ENCODE peak calls at places on chromosome 4, in seven cellular contexts. One of them, this sample, is unnamed.

GRCh38 chr4:132863619-132864018 is 285.5 kb upstream of the PCDH10 start:
- DNase-seq in stimulated activated CD4-positive, alpha-beta T cell treated with anti-CD3 and anti-CD28 coated beads, Interleukin-1b, Interleukin-23, amount 100 ng/mL, for 24 hours: no peak
- DNase-seq in caudate nucleus: no peak
- DNase-seq in progenitor cell of endocrine pancreas: no peak
- DNase-seq in WTC11: no peak
- DNase-seq in A549: no peak
- DNase-seq in uterus: no peak
- DNase-seq in this sample: no peak

GRCh38 chr4:38324861-38325451 is 339.0 kb upstream of the KLF3 start:
- DNase-seq in stimulated activated CD4-positive, alpha-beta T cell treated with anti-CD3 and anti-CD28 coated beads, Interleukin-1b, Interleukin-23, amount 100 ng/mL, for 24 hours: no peak
- DNase-seq in caudate nucleus: no peak
- DNase-seq in progenitor cell of endocrine pancreas: no peak
- DNase-seq in WTC11: no peak
- DNase-seq in A549: no peak
- DNase-seq in uterus: no peak
- DNase-seq in this sample: no peak

GRCh38 chr4:163816494-163816893 is 322.0 kb downstream of the TMA16 start:
- DNase-seq in stimulated activated CD4-positive, alpha-beta T cell treated with anti-CD3 and anti-CD28 coated beads, Interleukin-1b, Interleukin-23, amount 100 ng/mL, for 24 hours: no peak
- DNase-seq in caudate nucleus: no peak
- DNase-seq in progenitor cell of endocrine pancreas: no peak
- DNase-seq in WTC11: no peak
- DNase-seq in A549: no peak
- DNase-seq in uterus: no peak
- DNase-seq in this sample: no peak

GRCh38 chr4:14254252-14254651 is 626.7 kb upstream of the BOD1L1 start:
- DNase-seq in stimulated activated CD4-positive, alpha-beta T cell treated with anti-CD3 and anti-CD28 coated beads, Interleukin-1b, Interleukin-23, amount 100 ng/mL, for 24 hours: no peak
- DNase-seq in caudate nucleus: peak; percentile 1
- DNase-seq in progenitor cell of endocrine pancreas: peak; percentile 10
- DNase-seq in WTC11: peak; percentile 60
- DNase-seq in A549: peak; percentile 11
- DNase-seq in uterus: no peak
- DNase-seq in this sample: peak; percentile 49

GRCh38 chr4:108345862-108346530 is 177.3 kb upstream of the LEF1 start:
- DNase-seq in stimulated activated CD4-positive, alpha-beta T cell treated with anti-CD3 and anti-CD28 coated beads, Interleukin-1b, Interleukin-23, amount 100 ng/mL, for 24 hours: no peak
- DNase-seq in caudate nucleus: no peak
- DNase-seq in progenitor cell of endocrine pancreas: no peak
- DNase-seq in WTC11: no peak
- DNase-seq in A549: no peak
- DNase-seq in uterus: no peak
- DNase-seq in this sample: no peak

GRCh38 chr4:80006935-80007744 is 65.9 kb downstream of the ANTXR2 start:
- DNase-seq in stimulated activated CD4-positive, alpha-beta T cell treated with anti-CD3 and anti-CD28 coated beads, Interleukin-1b, Interleukin-23, amount 100 ng/mL, for 24 hours: no peak
- DNase-seq in caudate nucleus: no peak
- DNase-seq in progenitor cell of endocrine pancreas: no peak
- DNase-seq in WTC11: no peak
- DNase-seq in A549: no peak
- DNase-seq in uterus: no peak
- DNase-seq in this sample: no peak

GRCh38 chr4:15339732-15340131 is 88.1 kb upstream of the C1QTNF7 start:
- DNase-seq in stimulated activated CD4-positive, alpha-beta T cell treated with anti-CD3 and anti-CD28 coated beads, Interleukin-1b, Interleukin-23, amount 100 ng/mL, for 24 hours: no peak
- DNase-seq in caudate nucleus: no peak
- DNase-seq in progenitor cell of endocrine pancreas: no peak
- DNase-seq in WTC11: no peak
- DNase-seq in A549: no peak
- DNase-seq in uterus: no peak
- DNase-seq in this sample: no peak

GRCh38 chr4:79395883-79396282 is 12.1 kb downstream of the GK2 start:
- DNase-seq in stimulated activated CD4-positive, alpha-beta T cell treated with anti-CD3 and anti-CD28 coated beads, Interleukin-1b, Interleukin-23, amount 100 ng/mL, for 24 hours: no peak
- DNase-seq in caudate nucleus: no peak
- DNase-seq in progenitor cell of endocrine pancreas: no peak
- DNase-seq in WTC11: no peak
- DNase-seq in A549: no peak
- DNase-seq in uterus: no peak
- DNase-seq in this sample: no peak

GRCh38 chr4:26860922-26861433 is 337 bp downstream of the STIM2 start:
- DNase-seq in stimulated activated CD4-positive, alpha-beta T cell treated with anti-CD3 and anti-CD28 coated beads, Interleukin-1b, Interleukin-23, amount 100 ng/mL, for 24 hours: no peak
- DNase-seq in caudate nucleus: no peak
- DNase-seq in progenitor cell of endocrine pancreas: peak; percentile 51
- DNase-seq in WTC11: peak; percentile 55
- DNase-seq in A549: peak; percentile 26
- DNase-seq in uterus: peak; percentile 53
- DNase-seq in this sample: peak; percentile 83

GRCh38 chr4:9898596-9899345 is 117.3 kb downstream of the DRD5 start:
- DNase-seq in stimulated activated CD4-positive, alpha-beta T cell treated with anti-CD3 and anti-CD28 coated beads, Interleukin-1b, Interleukin-23, amount 100 ng/mL, for 24 hours: no peak
- DNase-seq in caudate nucleus: no peak
- DNase-seq in progenitor cell of endocrine pancreas: peak; percentile 37
- DNase-seq in WTC11: peak; percentile 76
- DNase-seq in A549: peak; percentile 31
- DNase-seq in uterus: no peak
- DNase-seq in this sample: peak; percentile 77

GRCh38 chr4:13860126-13860525 is 232.6 kb upstream of the BOD1L1 start:
- DNase-seq in stimulated activated CD4-positive, alpha-beta T cell treated with anti-CD3 and anti-CD28 coated beads, Interleukin-1b, Interleukin-23, amount 100 ng/mL, for 24 hours: no peak
- DNase-seq in caudate nucleus: no peak
- DNase-seq in progenitor cell of endocrine pancreas: no peak
- DNase-seq in WTC11: peak; percentile 11
- DNase-seq in A549: no peak
- DNase-seq in uterus: no peak
- DNase-seq in this sample: no peak

GRCh38 chr4:165588534-165589310 is 209.9 kb downstream of the CPE start:
- DNase-seq in stimulated activated CD4-positive, alpha-beta T cell treated with anti-CD3 and anti-CD28 coated beads, Interleukin-1b, Interleukin-23, amount 100 ng/mL, for 24 hours: no peak
- DNase-seq in caudate nucleus: no peak
- DNase-seq in progenitor cell of endocrine pancreas: no peak
- DNase-seq in WTC11: no peak
- DNase-seq in A549: no peak
- DNase-seq in uterus: no peak
- DNase-seq in this sample: no peak

GRCh38 chr4:151991001-151991883 is 230.4 kb upstream of the GATB start:
- DNase-seq in stimulated activated CD4-positive, alpha-beta T cell treated with anti-CD3 and anti-CD28 coated beads, Interleukin-1b, Interleukin-23, amount 100 ng/mL, for 24 hours: no peak
- DNase-seq in caudate nucleus: no peak
- DNase-seq in progenitor cell of endocrine pancreas: no peak
- DNase-seq in WTC11: no peak
- DNase-seq in A549: no peak
- DNase-seq in uterus: no peak
- DNase-seq in this sample: no peak

GRCh38 chr4:139917896-139918295 is 236.1 kb downstream of the MAML3 start:
- DNase-seq in stimulated activated CD4-positive, alpha-beta T cell treated with anti-CD3 and anti-CD28 coated beads, Interleukin-1b, Interleukin-23, amount 100 ng/mL, for 24 hours: no peak
- DNase-seq in caudate nucleus: peak; percentile 67
- DNase-seq in progenitor cell of endocrine pancreas: no peak
- DNase-seq in WTC11: no peak
- DNase-seq in A549: no peak
- DNase-seq in uterus: no peak
- DNase-seq in this sample: no peak

GRCh38 chr4:6228158-6229067 is 28.1 kb upstream of the JAKMIP1 start:
- DNase-seq in stimulated activated CD4-positive, alpha-beta T cell treated with anti-CD3 and anti-CD28 coated beads, Interleukin-1b, Interleukin-23, amount 100 ng/mL, for 24 hours: no peak
- DNase-seq in caudate nucleus: no peak
- DNase-seq in progenitor cell of endocrine pancreas: no peak
- DNase-seq in WTC11: no peak
- DNase-seq in A549: no peak
- DNase-seq in uterus: no peak
- DNase-seq in this sample: no peak

GRCh38 chr4:156547891-156548290 is 423.7 kb downstream of the PDGFC start:
- DNase-seq in stimulated activated CD4-positive, alpha-beta T cell treated with anti-CD3 and anti-CD28 coated beads, Interleukin-1b, Interleukin-23, amount 100 ng/mL, for 24 hours: no peak
- DNase-seq in caudate nucleus: no peak
- DNase-seq in progenitor cell of endocrine pancreas: no peak
- DNase-seq in WTC11: no peak
- DNase-seq in A549: no peak
- DNase-seq in uterus: no peak
- DNase-seq in this sample: no peak

GRCh38 chr4:168541608-168541953 is 44.7 kb downstream of the PALLD start:
- DNase-seq in stimulated activated CD4-positive, alpha-beta T cell treated with anti-CD3 and anti-CD28 coated beads, Interleukin-1b, Interleukin-23, amount 100 ng/mL, for 24 hours: no peak
- DNase-seq in caudate nucleus: no peak
- DNase-seq in progenitor cell of endocrine pancreas: no peak
- DNase-seq in WTC11: no peak
- DNase-seq in A549: peak; percentile 75
- DNase-seq in uterus: no peak
- DNase-seq in this sample: no peak

GRCh38 chr4:39732728-39733127 is 34.8 kb downstream of the UBE2K start:
- DNase-seq in stimulated activated CD4-positive, alpha-beta T cell treated with anti-CD3 and anti-CD28 coated beads, Interleukin-1b, Interleukin-23, amount 100 ng/mL, for 24 hours: no peak
- DNase-seq in caudate nucleus: no peak
- DNase-seq in progenitor cell of endocrine pancreas: no peak
- DNase-seq in WTC11: no peak
- DNase-seq in A549: peak; percentile 12
- DNase-seq in uterus: no peak
- DNase-seq in this sample: no peak

GRCh38 chr4:169014581-169014980 is 4.5 kb upstream of the CBR4 start:
- DNase-seq in stimulated activated CD4-positive, alpha-beta T cell treated with anti-CD3 and anti-CD28 coated beads, Interleukin-1b, Interleukin-23, amount 100 ng/mL, for 24 hours: no peak
- DNase-seq in caudate nucleus: no peak
- DNase-seq in progenitor cell of endocrine pancreas: no peak
- DNase-seq in WTC11: no peak
- DNase-seq in A549: peak; percentile 19
- DNase-seq in uterus: no peak
- DNase-seq in this sample: no peak

GRCh38 chr4:136007991-136008390 is 1524.3 kb downstream of the PCDH18 start:
- DNase-seq in stimulated activated CD4-positive, alpha-beta T cell treated with anti-CD3 and anti-CD28 coated beads, Interleukin-1b, Interleukin-23, amount 100 ng/mL, for 24 hours: no peak
- DNase-seq in caudate nucleus: no peak
- DNase-seq in progenitor cell of endocrine pancreas: no peak
- DNase-seq in WTC11: no peak
- DNase-seq in A549: no peak
- DNase-seq in uterus: no peak
- DNase-seq in this sample: no peak

GRCh38 chr4:74608151-74608949 is 163.4 kb downstream of the AREG start:
- DNase-seq in stimulated activated CD4-positive, alpha-beta T cell treated with anti-CD3 and anti-CD28 coated beads, Interleukin-1b, Interleukin-23, amount 100 ng/mL, for 24 hours: no peak
- DNase-seq in caudate nucleus: no peak
- DNase-seq in progenitor cell of endocrine pancreas: no peak
- DNase-seq in WTC11: no peak
- DNase-seq in A549: peak; percentile 86
- DNase-seq in uterus: no peak
- DNase-seq in this sample: no peak

GRCh38 chr4:176849076-176849475 is 56.4 kb upstream of the VEGFC start:
- DNase-seq in stimulated activated CD4-positive, alpha-beta T cell treated with anti-CD3 and anti-CD28 coated beads, Interleukin-1b, Interleukin-23, amount 100 ng/mL, for 24 hours: no peak
- DNase-seq in caudate nucleus: no peak
- DNase-seq in progenitor cell of endocrine pancreas: no peak
- DNase-seq in WTC11: no peak
- DNase-seq in A549: no peak
- DNase-seq in uterus: no peak
- DNase-seq in this sample: no peak

This sample was measured in ecto neural progenitor cell.